ENCODE peak calls at places on chromosomes 13 and 19, in four cellular contexts. One of them, this sample, is unnamed.

GRCh38 chr13:32390484-32390883 is 37.4 kb downstream of the N4BP2L1 start:
- DNase-seq in lower leg skin: no peak
- DNase-seq in tibial artery: no peak
- DNase-seq in RWPE1: no peak
- DNase-seq in this sample: no peak

GRCh38 chr13:66748712-66749111 is 481.4 kb downstream of the PCDH9 start:
- DNase-seq in lower leg skin: no peak
- DNase-seq in tibial artery: no peak
- DNase-seq in RWPE1: no peak
- DNase-seq in this sample: no peak

GRCh38 chr19:38274734-38275133 is 10.4 kb downstream of the SPINT2 start:
- DNase-seq in lower leg skin: no peak
- DNase-seq in tibial artery: no peak
- DNase-seq in RWPE1: no peak
- DNase-seq in this sample: no peak

GRCh38 chr13:31001647-31002046 is 69.2 kb downstream of the TEX26 start:
- DNase-seq in lower leg skin: no peak
- DNase-seq in tibial artery: no peak
- DNase-seq in RWPE1: no peak
- DNase-seq in this sample: no peak

GRCh38 chr19:39192846-39193245 is 3.9 kb upstream of the NCCRP1 start:
- DNase-seq in lower leg skin: no peak
- DNase-seq in tibial artery: no peak
- DNase-seq in RWPE1: no peak
- DNase-seq in this sample: no peak

GRCh38 chr19:55620410-55620809 is 4.0 kb downstream of the ZNF784 start:
- DNase-seq in lower leg skin: no peak
- DNase-seq in tibial artery: no peak
- DNase-seq in RWPE1: no peak
- DNase-seq in this sample: no peak

GRCh38 chr19:48817585-48818124 is 6.8 kb upstream of the BCAT2 start:
- DNase-seq in lower leg skin: no peak
- DNase-seq in tibial artery: no peak
- DNase-seq in RWPE1: no peak
- DNase-seq in this sample: no peak

GRCh38 chr19:11505504-11506100 is at the start of gene ZNF653:
- DNase-seq in lower leg skin: peak; percentile 92
- DNase-seq in tibial artery: peak; percentile 96
- DNase-seq in RWPE1: peak; percentile 99
- DNase-seq in this sample: no peak

GRCh38 chr19:33800012-33800680 is 3.5 kb downstream of the KCTD15 start:
- DNase-seq in lower leg skin: no peak
- DNase-seq in tibial artery: no peak
- DNase-seq in RWPE1: no peak
- DNase-seq in this sample: no peak

GRCh38 chr13:110774490-110774889 is 61.0 kb downstream of the ING1 start:
- DNase-seq in lower leg skin: no peak
- DNase-seq in tibial artery: no peak
- DNase-seq in RWPE1: no peak
- DNase-seq in this sample: no peak

GRCh38 chr19:16587031-16588023 is 15.1 kb upstream of the SLC35E1 start:
- DNase-seq in lower leg skin: no peak
- DNase-seq in tibial artery: no peak
- DNase-seq in RWPE1: no peak
- DNase-seq in this sample: no peak

GRCh38 chr13:104773775-104774174 is 1707.6 kb upstream of the SLC10A2 start:
- DNase-seq in lower leg skin: no peak
- DNase-seq in tibial artery: no peak
- DNase-seq in RWPE1: peak; percentile 22
- DNase-seq in this sample: no peak

GRCh38 chr13:58300224-58300623 is 668.7 kb downstream of the PCDH17 start:
- DNase-seq in lower leg skin: no peak
- DNase-seq in tibial artery: no peak
- DNase-seq in RWPE1: no peak
- DNase-seq in this sample: no peak

GRCh38 chr19:5782945-5783919 is 1.3 kb downstream of the PRR22 start:
- DNase-seq in lower leg skin: no peak
- DNase-seq in tibial artery: no peak
- DNase-seq in RWPE1: no peak
- DNase-seq in this sample: peak; percentile 93

GRCh38 chr13:34863360-34864135 is 78.5 kb upstream of the NBEA start:
- DNase-seq in lower leg skin: no peak
- DNase-seq in tibial artery: no peak
- DNase-seq in RWPE1: peak; percentile 89
- DNase-seq in this sample: no peak

GRCh38 chr19:39499082-39499642 is 415 bp downstream of the DLL3 start:
- DNase-seq in lower leg skin: no peak
- DNase-seq in tibial artery: no peak
- DNase-seq in RWPE1: no peak
- DNase-seq in this sample: no peak

GRCh38 chr13:21341637-21342422 is 117.3 kb downstream of the ZDHHC20 start:
- DNase-seq in lower leg skin: no peak
- DNase-seq in tibial artery: no peak
- DNase-seq in RWPE1: no peak
- DNase-seq in this sample: no peak
- TF ChIP-seq CTCF in lower leg skin: no peak
- TF ChIP-seq CTCF in tibial artery: no peak
- TF ChIP-seq CTCF in RWPE1: no peak
- TF ChIP-seq CTCF in this sample: no peak

DNA sequence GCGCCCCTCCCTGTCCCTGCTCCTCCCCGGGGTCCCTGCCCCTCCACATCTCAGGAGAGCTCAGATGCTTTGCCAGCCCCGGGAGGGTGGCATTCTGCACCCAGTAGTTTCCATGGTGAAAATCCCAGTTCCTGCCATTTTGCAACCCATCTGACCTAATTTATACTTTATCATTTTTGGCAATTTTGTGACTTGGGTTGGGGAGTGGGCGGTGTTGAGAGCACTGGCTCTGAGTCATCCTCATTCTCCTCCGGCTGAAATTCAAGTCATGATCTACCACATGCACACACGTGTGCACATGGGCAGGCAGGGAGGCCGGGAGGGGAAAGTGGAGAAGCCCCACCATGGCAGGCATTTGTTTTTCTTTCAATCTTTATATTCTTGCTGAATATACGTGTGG is 208.6 kb downstream of the URI1 start:
- DNase-seq in lower leg skin: no peak
- DNase-seq in tibial artery: no peak
- DNase-seq in RWPE1: no peak
- DNase-seq in this sample: no peak
- TF ChIP-seq CTCF in lower leg skin: no peak
- TF ChIP-seq CTCF in tibial artery: no peak
- TF ChIP-seq CTCF in RWPE1: no peak
- TF ChIP-seq CTCF in this sample: no peak

GRCh38 chr19:29579308-29579910 is 26.7 kb upstream of the POP4 start:
- DNase-seq in lower leg skin: no peak
- DNase-seq in tibial artery: no peak
- DNase-seq in RWPE1: no peak
- DNase-seq in this sample: no peak
- TF ChIP-seq CTCF in lower leg skin: no peak
- TF ChIP-seq CTCF in tibial artery: no peak
- TF ChIP-seq CTCF in RWPE1: no peak
- TF ChIP-seq CTCF in this sample: no peak

GRCh38 chr13:73544175-73544574 is 485.4 kb downstream of the KLF5 start:
- DNase-seq in lower leg skin: no peak
- DNase-seq in tibial artery: no peak
- DNase-seq in RWPE1: no peak
- DNase-seq in this sample: no peak
- TF ChIP-seq CTCF in lower leg skin: no peak
- TF ChIP-seq CTCF in tibial artery: no peak
- TF ChIP-seq CTCF in RWPE1: peak; percentile 13
- TF ChIP-seq CTCF in this sample: no peak

GRCh38 chr19:19530423-19530804 is 1.7 kb downstream of the YJEFN3 start:
- DNase-seq in lower leg skin: no peak
- DNase-seq in tibial artery: no peak
- DNase-seq in RWPE1: no peak
- DNase-seq in this sample: no peak
- TF ChIP-seq CTCF in lower leg skin: no peak
- TF ChIP-seq CTCF in tibial artery: no peak
- TF ChIP-seq CTCF in RWPE1: no peak
- TF ChIP-seq CTCF in this sample: no peak

GRCh38 chr19:8148088-8148409 is 1.3 kb downstream of the FBN3 start:
- DNase-seq in lower leg skin: no peak
- DNase-seq in tibial artery: no peak
- DNase-seq in RWPE1: no peak
- DNase-seq in this sample: no peak

GRCh38 chr19:8144273-8144672 is 5.1 kb downstream of the FBN3 start:
- DNase-seq in lower leg skin: no peak
- DNase-seq in tibial artery: no peak
- DNase-seq in RWPE1: no peak
- DNase-seq in this sample: no peak

GRCh38 chr19:8147579-8147978 is 1.8 kb downstream of the FBN3 start:
- DNase-seq in lower leg skin: no peak
- DNase-seq in tibial artery: no peak
- DNase-seq in RWPE1: no peak
- DNase-seq in this sample: no peak

GRCh38 chr19:8146877-8147575 is 2.4 kb downstream of the FBN3 start:
- DNase-seq in lower leg skin: no peak
- DNase-seq in tibial artery: no peak
- DNase-seq in RWPE1: no peak
- DNase-seq in this sample: no peak

GRCh38 chr19:8145969-8146368 is 3.4 kb downstream of the FBN3 start:
- DNase-seq in lower leg skin: no peak
- DNase-seq in tibial artery: no peak
- DNase-seq in RWPE1: no peak
- DNase-seq in this sample: no peak
- TF ChIP-seq CTCF in lower leg skin: no peak
- TF ChIP-seq CTCF in tibial artery: no peak
- TF ChIP-seq CTCF in RWPE1: peak; percentile 18
- TF ChIP-seq CTCF in this sample: no peak

GRCh38 chr19:30046522-30046921 is 104.5 kb downstream of the URI1 start:
- DNase-seq in lower leg skin: no peak
- DNase-seq in tibial artery: no peak
- DNase-seq in RWPE1: no peak
- DNase-seq in this sample: no peak
- TF ChIP-seq CTCF in lower leg skin: no peak
- TF ChIP-seq CTCF in tibial artery: no peak
- TF ChIP-seq CTCF in RWPE1: peak; percentile 19
- TF ChIP-seq CTCF in this sample: no peak

DNA sequence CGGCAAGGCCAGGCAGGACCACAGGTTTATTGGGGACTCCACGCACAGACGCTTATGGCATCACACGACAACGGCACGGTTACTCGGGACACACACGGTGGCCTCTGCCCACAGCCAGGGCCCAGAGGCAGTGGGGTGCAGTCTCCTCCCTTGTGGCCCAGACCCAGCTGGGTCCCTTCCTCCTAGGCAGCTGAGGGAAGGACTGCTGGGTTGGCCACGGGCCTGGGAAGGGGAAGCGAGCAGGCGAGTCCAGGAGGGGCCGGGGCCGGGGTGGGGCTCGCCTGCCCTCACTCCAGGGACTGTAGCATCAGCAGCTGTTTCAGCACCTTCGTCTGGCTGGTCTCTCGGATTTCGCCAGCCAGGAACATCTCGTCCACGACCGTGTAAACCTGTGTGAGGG is 12.5 kb downstream of the AP2S1 start:
- DNase-seq in lower leg skin: no peak
- DNase-seq in tibial artery: no peak
- DNase-seq in RWPE1: no peak
- DNase-seq in this sample: no peak
- TF ChIP-seq CTCF in lower leg skin: no peak
- TF ChIP-seq CTCF in tibial artery: no peak
- TF ChIP-seq CTCF in RWPE1: no peak
- TF ChIP-seq CTCF in this sample: no peak

DNA sequence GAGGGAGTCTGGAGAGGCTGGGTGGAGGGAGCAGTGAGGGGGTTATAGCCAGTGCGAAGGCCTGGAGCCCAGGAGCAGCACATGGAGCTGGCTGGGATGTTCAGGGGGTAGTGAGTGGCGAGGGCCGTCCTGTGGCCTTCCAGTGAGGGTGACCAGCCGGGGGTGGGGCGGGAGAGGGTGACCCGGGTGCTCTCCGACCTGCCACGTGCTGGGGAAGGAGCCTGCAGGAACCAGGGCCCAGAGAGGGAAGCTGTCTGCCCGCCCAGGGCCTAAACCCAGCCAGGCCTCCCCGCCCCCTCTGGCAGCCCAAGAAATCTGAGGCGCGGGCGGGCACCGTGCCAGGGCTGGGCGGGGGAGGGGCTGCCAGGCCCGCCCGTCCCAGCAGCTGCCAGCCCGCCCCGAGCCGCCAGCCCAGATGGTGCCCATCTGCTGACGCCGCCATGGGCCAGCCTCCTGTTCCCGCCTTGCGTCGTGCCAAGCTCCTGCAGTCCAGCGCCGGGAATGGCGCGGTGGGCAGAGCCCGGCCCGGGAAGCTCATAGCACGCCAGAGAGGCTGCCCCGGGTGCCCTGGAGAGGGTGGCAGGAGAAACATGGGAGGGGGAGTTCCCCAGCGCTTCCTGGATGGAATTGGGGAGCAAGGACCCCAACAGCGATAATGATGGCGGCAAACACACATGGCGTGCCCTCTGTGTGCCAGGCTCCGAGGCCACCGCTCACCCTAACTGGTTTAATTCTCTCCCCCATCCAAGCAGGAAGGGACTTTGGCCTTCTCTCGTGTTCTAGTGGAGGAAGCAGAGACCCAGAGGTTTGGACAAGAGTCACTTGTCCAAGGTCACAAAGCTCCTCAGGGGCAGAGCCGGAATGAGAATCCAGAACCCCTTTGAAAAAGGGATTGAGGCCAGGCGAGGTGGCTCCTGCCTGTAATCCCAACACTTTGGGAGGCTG is 21.5 kb downstream of the NFIC start:
- DNase-seq in lower leg skin: peak; percentile 70
- DNase-seq in tibial artery: peak; percentile 97
- DNase-seq in RWPE1: peak; percentile 82
- DNase-seq in this sample: no peak
- TF ChIP-seq CTCF in lower leg skin: no peak
- TF ChIP-seq CTCF in tibial artery: peak; percentile 37
- TF ChIP-seq CTCF in RWPE1: no peak
- TF ChIP-seq CTCF in this sample: no peak

GRCh38 chr13:50141660-50142010 is 126.4 kb downstream of the KCNRG start:
- DNase-seq in lower leg skin: no peak
- DNase-seq in tibial artery: no peak
- DNase-seq in RWPE1: no peak
- DNase-seq in this sample: no peak

GRCh38 chr13:50136678-50137077 is 121.4 kb downstream of the KCNRG start:
- DNase-seq in lower leg skin: no peak
- DNase-seq in tibial artery: no peak
- DNase-seq in RWPE1: no peak
- DNase-seq in this sample: no peak

GRCh38 chr13:50144473-50145160 is 129.4 kb downstream of the KCNRG start:
- DNase-seq in lower leg skin: no peak
- DNase-seq in tibial artery: no peak
- DNase-seq in RWPE1: no peak
- DNase-seq in this sample: no peak

GRCh38 chr13:50140742-50141659 is 125.8 kb downstream of the KCNRG start:
- DNase-seq in lower leg skin: no peak
- DNase-seq in tibial artery: no peak
- DNase-seq in RWPE1: no peak
- DNase-seq in this sample: no peak

DNA sequence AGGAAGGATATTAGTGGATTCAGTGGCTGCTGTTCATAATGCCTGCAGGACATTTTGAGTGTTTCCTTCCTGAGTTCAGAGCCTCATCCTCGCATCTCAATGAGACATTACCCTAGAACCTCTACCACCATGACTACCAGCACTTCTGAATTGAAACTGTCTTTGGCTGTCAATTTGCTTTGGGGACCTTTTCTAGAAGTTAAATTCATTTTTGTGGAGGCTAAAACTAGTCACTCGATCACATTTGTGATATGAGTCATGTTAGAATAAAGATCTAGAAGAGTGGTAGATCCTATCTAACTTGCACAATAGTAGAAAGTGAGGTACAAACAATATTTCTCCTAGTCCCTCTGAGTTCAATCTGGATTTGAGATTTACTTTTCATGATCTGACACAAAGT is 124.9 kb downstream of the KCNRG start:
- DNase-seq in lower leg skin: no peak
- DNase-seq in tibial artery: no peak
- DNase-seq in RWPE1: no peak
- DNase-seq in this sample: no peak
- TF ChIP-seq CTCF in lower leg skin: no peak
- TF ChIP-seq CTCF in tibial artery: no peak
- TF ChIP-seq CTCF in RWPE1: no peak
- TF ChIP-seq CTCF in this sample: no peak